ENCODE peak calls at places on chromosomes 1 and 21, in seven cellular contexts. One of them, this sample, is unnamed.

GRCh38 chr21:46052703-46053651 is 44.9 kb upstream of the COL6A2 start:
- DNase-seq in EL: peak; percentile 81
- DNase-seq in NCI-H748 treated with DMSO at 0.1 percent for 48 hours: no peak
- DNase-seq in stimulated activated CD8-positive, alpha-beta memory T cell treated with anti-CD3 and anti-CD28 coated beads, Interleukin-12 subunit alpha, Interleukin-12 subunit beta, amount 100 ng/mL, for 1 hour: no peak
- DNase-seq in spleen: no peak
- DNase-seq in HFFc6: peak; percentile 81
- DNase-seq in NCI-H69: no peak
- DNase-seq in this sample: peak; percentile 49

GRCh38 chr1:3402258-3403010 is 52.0 kb upstream of the ARHGEF16 start:
- DNase-seq in EL: peak; percentile 7
- DNase-seq in HFFc6: peak; percentile 25
- DNase-seq in spleen: no peak
- DNase-seq in stimulated activated CD8-positive, alpha-beta memory T cell treated with anti-CD3 and anti-CD28 coated beads, Interleukin-12 subunit alpha, Interleukin-12 subunit beta, amount 100 ng/mL, for 1 hour: no peak
- DNase-seq in NCI-H69: peak; percentile 58
- DNase-seq in NCI-H748 treated with DMSO at 0.1 percent for 48 hours: peak; percentile 73
- DNase-seq in this sample: no peak

GRCh38 chr1:174160603-174161002 is 1.3 kb downstream of the RABGAP1L start:
- DNase-seq in NCI-H748 treated with DMSO at 0.1 percent for 48 hours: no peak
- DNase-seq in spleen: no peak
- DNase-seq in stimulated activated CD8-positive, alpha-beta memory T cell treated with anti-CD3 and anti-CD28 coated beads, Interleukin-12 subunit alpha, Interleukin-12 subunit beta, amount 100 ng/mL, for 1 hour: no peak
- DNase-seq in HFFc6: no peak
- DNase-seq in NCI-H69: no peak
- DNase-seq in EL: no peak
- DNase-seq in this sample: no peak

GRCh38 chr1:196400478-196401453 is 207.5 kb downstream of the KCNT2 start:
- DNase-seq in HFFc6: peak; percentile 77
- DNase-seq in spleen: no peak
- DNase-seq in EL: peak; percentile 67
- DNase-seq in NCI-H69: peak; percentile 54
- DNase-seq in stimulated activated CD8-positive, alpha-beta memory T cell treated with anti-CD3 and anti-CD28 coated beads, Interleukin-12 subunit alpha, Interleukin-12 subunit beta, amount 100 ng/mL, for 1 hour: no peak
- DNase-seq in NCI-H748 treated with DMSO at 0.1 percent for 48 hours: peak; percentile 10
- DNase-seq in this sample: peak; percentile 18

GRCh38 chr21:38126677-38127271 is 130.0 kb upstream of the KCNJ15 start:
- DNase-seq in HFFc6: peak; percentile 11
- DNase-seq in NCI-H69: peak; percentile 93
- DNase-seq in NCI-H748 treated with DMSO at 0.1 percent for 48 hours: peak; percentile 65
- DNase-seq in spleen: peak; percentile 78
- DNase-seq in stimulated activated CD8-positive, alpha-beta memory T cell treated with anti-CD3 and anti-CD28 coated beads, Interleukin-12 subunit alpha, Interleukin-12 subunit beta, amount 100 ng/mL, for 1 hour: peak; percentile 8
- DNase-seq in EL: peak; percentile 52
- DNase-seq in this sample: peak; percentile 71

GRCh38 chr1:112507896-112508241 is 896 bp upstream of the WNT2B start:
- DNase-seq in spleen: peak; percentile 75
- DNase-seq in HFFc6: no peak
- DNase-seq in NCI-H69: peak; percentile 23
- DNase-seq in stimulated activated CD8-positive, alpha-beta memory T cell treated with anti-CD3 and anti-CD28 coated beads, Interleukin-12 subunit alpha, Interleukin-12 subunit beta, amount 100 ng/mL, for 1 hour: no peak
- DNase-seq in EL: no peak
- DNase-seq in NCI-H748 treated with DMSO at 0.1 percent for 48 hours: no peak
- DNase-seq in this sample: peak; percentile 68

GRCh38 chr1:193590102-193590501 is 403.7 kb upstream of the B3GALT2 start:
- DNase-seq in NCI-H69: no peak
- DNase-seq in EL: no peak
- DNase-seq in HFFc6: no peak
- DNase-seq in spleen: no peak
- DNase-seq in NCI-H748 treated with DMSO at 0.1 percent for 48 hours: no peak
- DNase-seq in stimulated activated CD8-positive, alpha-beta memory T cell treated with anti-CD3 and anti-CD28 coated beads, Interleukin-12 subunit alpha, Interleukin-12 subunit beta, amount 100 ng/mL, for 1 hour: no peak
- DNase-seq in this sample: no peak

GRCh38 chr1:91803847-91804545 is 82.0 kb downstream of the TGFBR3 start:
- DNase-seq in stimulated activated CD8-positive, alpha-beta memory T cell treated with anti-CD3 and anti-CD28 coated beads, Interleukin-12 subunit alpha, Interleukin-12 subunit beta, amount 100 ng/mL, for 1 hour: peak; percentile 57
- DNase-seq in EL: no peak
- DNase-seq in NCI-H69: peak; percentile 33
- DNase-seq in spleen: no peak
- DNase-seq in HFFc6: no peak
- DNase-seq in NCI-H748 treated with DMSO at 0.1 percent for 48 hours: no peak
- DNase-seq in this sample: no peak

GRCh38 chr1:97145321-97145956 is 423.9 kb downstream of the PTBP2 start:
- DNase-seq in NCI-H748 treated with DMSO at 0.1 percent for 48 hours: no peak
- DNase-seq in NCI-H69: peak; percentile 80
- DNase-seq in spleen: no peak
- DNase-seq in HFFc6: peak; percentile 64
- DNase-seq in EL: peak; percentile 84
- DNase-seq in stimulated activated CD8-positive, alpha-beta memory T cell treated with anti-CD3 and anti-CD28 coated beads, Interleukin-12 subunit alpha, Interleukin-12 subunit beta, amount 100 ng/mL, for 1 hour: no peak
- DNase-seq in this sample: no peak

GRCh38 chr1:41695118-41695517 is 210.6 kb upstream of the EDN2 start:
- DNase-seq in NCI-H69: peak; percentile 47
- DNase-seq in spleen: peak; percentile 75
- DNase-seq in EL: peak; percentile 31
- DNase-seq in NCI-H748 treated with DMSO at 0.1 percent for 48 hours: no peak
- DNase-seq in HFFc6: no peak
- DNase-seq in stimulated activated CD8-positive, alpha-beta memory T cell treated with anti-CD3 and anti-CD28 coated beads, Interleukin-12 subunit alpha, Interleukin-12 subunit beta, amount 100 ng/mL, for 1 hour: no peak
- DNase-seq in this sample: no peak